ENCODE peak calls at places on chromosomes 13 and 19, in ten cellular contexts. R, A, L, Y, E, V, Q, U, M and W are unnamed samples.

GRCh38 chr13:23778879-23779278 is 110.3 kb downstream of the MIPEP start:
- DNase-seq in U (no peak), Y (no peak), E (no peak), R (no peak), V (no peak), Q (no peak), M (no peak), L (no peak), A (no peak), W (no peak)

GRCh38 chr19:710767-711166 is 2.0 kb downstream of the PALM start:
- DNase-seq in L (no peak), V (peak), E (no peak), R (no peak), Y (no peak), U (no peak), A (no peak), Q (no peak), M (no peak), W (no peak)

GRCh38 chr13:46035066-46035465 is 17.5 kb downstream of the ZC3H13 start:
- DNase-seq in R (no peak), E (no peak), Q (no peak), Y (no peak), M (no peak), U (no peak), V (no peak), L (no peak), A (no peak), W (no peak)

GRCh38 chr13:75482070-75482819 is at the start of gene TBC1D4:
- DNase-seq in Q (peak), A (peak), M (peak), L (peak), V (peak), E (peak), Y (peak), R (peak), U (peak), W (peak)

GRCh38 chr19:29489182-29489951 is 36.4 kb upstream of the VSTM2B start:
- DNase-seq in E (no peak), L (no peak), M (no peak), V (no peak), Q (no peak), A (no peak), R (no peak), U (no peak), Y (no peak), W (no peak)

GRCh38 chr13:102682727-102683126 is 12.1 kb downstream of the METTL21C start:
- DNase-seq in A (no peak), L (no peak), M (no peak), R (no peak), U (no peak), V (no peak), Q (no peak), E (no peak), Y (no peak), W (no peak)

GRCh38 chr19:40995355-40995754 is 4.3 kb downstream of the CYP2B6 start:
- DNase-seq in M (no peak), E (no peak), V (no peak), R (no peak), A (no peak), L (no peak), U (no peak), Q (no peak), Y (no peak), W (no peak)

GRCh38 chr13:39296193-39296592 is 257.9 kb downstream of the NHLRC3 start:
- DNase-seq in R (no peak), Q (no peak), V (no peak), A (no peak), M (no peak), U (no peak), L (no peak), Y (no peak), E (no peak), W (no peak)

GRCh38 chr19:7383284-7383683 is 34.5 kb downstream of the ARHGEF18 start:
- DNase-seq in Q (no peak), A (no peak), M (no peak), L (no peak), Y (no peak), R (no peak), V (no peak), E (no peak), U (no peak), W (no peak)

GRCh38 chr13:72648513-72649065 is 78.8 kb downstream of the MZT1 start:
- DNase-seq in A (no peak), V (no peak), R (peak), E (no peak), U (no peak), Q (no peak), M (no peak), L (no peak), Y (no peak), W (no peak)

GRCh38 chr19:41657157-41657556 is 30.3 kb upstream of the CEACAM4 start:
- DNase-seq in Y (no peak), R (no peak), E (no peak), M (no peak), L (no peak), Q (no peak), V (no peak), U (no peak), A (no peak), W (no peak)

GRCh38 chr13:98509271-98510155 is 67.4 kb downstream of the STK24 start:
- DNase-seq in Y (no peak), R (no peak), Q (peak), V (peak), A (no peak), M (peak), L (peak), E (peak), U (no peak), W (peak)